ENCODE peak calls at places on chromosomes 16 and 17, in eight cellular contexts. V is CD4-positive, alpha-beta T cell; R is brain microvascular endothelial cell; J is A549; T is RWPE1; G is cardiac muscle cell; L is CD8-positive, alpha-beta memory T cell; B is colonic mucosa. D is an unnamed sample.

GRCh38 chr16:89123001-89123830 is 29.6 kb downstream of the ACSF3 start:
- DNase-seq in V (no peak), R (no peak), J (no peak), T (no peak), G (no peak), L (no peak), B (no peak), D (peak)

GRCh38 chr16:49019826-49020401 is 261.7 kb downstream of the CBLN1 start:
- DNase-seq in V (no peak), R (no peak), J (no peak), T (no peak), G (no peak), L (no peak), B (no peak), D (no peak)

GRCh38 chr17:75695830-75696271 is 25.4 kb upstream of the ITGB4 start:
- DNase-seq in V (no peak), R (no peak), J (no peak), T (no peak), G (no peak), L (no peak), B (peak), D (no peak)

GRCh38 chr17:28864991-28865849 is 10.4 kb downstream of the ERAL1 start:
- DNase-seq in V (no peak), R (no peak), J (no peak), T (no peak), G (peak), L (no peak), B (peak), D (no peak)

GRCh38 chr17:63984206-63984605 is 11.5 kb upstream of the SCN4A start:
- DNase-seq in V (no peak), R (no peak), J (no peak), T (no peak), G (peak), L (no peak), B (no peak), D (no peak)

GRCh38 chr16:77194295-77195231 is 3.6 kb downstream of the MON1B start:
- DNase-seq in V (no peak), R (no peak), J (no peak), T (no peak), G (no peak), L (no peak), B (no peak), D (no peak)

GRCh38 chr17:76075364-76076099 is 951 bp downstream of the GALR2 start:
- DNase-seq in V (no peak), R (no peak), J (peak), T (no peak), G (no peak), L (no peak), B (no peak), D (peak)

GRCh38 chr17:15122857-15123256 is 142.3 kb downstream of the PMP22 start:
- DNase-seq in V (no peak), R (no peak), J (no peak), T (no peak), G (no peak), L (no peak), B (no peak), D (no peak)

GRCh38 chr16:4505356-4506153 is 29.4 kb downstream of the HMOX2 start:
- DNase-seq in V (peak), R (no peak), J (no peak), T (no peak), G (no peak), L (peak), B (no peak), D (no peak)

GRCh38 chr17:50056217-50056960 is 479 bp downstream of the ITGA3 start:
- DNase-seq in V (peak), R (peak), J (no peak), T (no peak), G (peak), L (peak), B (peak), D (peak)

GRCh38 chr16:89242795-89243200 is 25.3 kb downstream of the ZNF778 start:
- DNase-seq in V (no peak), R (no peak), J (no peak), T (no peak), G (no peak), L (no peak), B (peak), D (no peak)

GRCh38 chr17:74407384-74407783 is 24.5 kb upstream of the GPRC5C start:
- DNase-seq in V (no peak), R (no peak), J (no peak), T (no peak), G (no peak), L (no peak), B (no peak), D (no peak)

DNA sequence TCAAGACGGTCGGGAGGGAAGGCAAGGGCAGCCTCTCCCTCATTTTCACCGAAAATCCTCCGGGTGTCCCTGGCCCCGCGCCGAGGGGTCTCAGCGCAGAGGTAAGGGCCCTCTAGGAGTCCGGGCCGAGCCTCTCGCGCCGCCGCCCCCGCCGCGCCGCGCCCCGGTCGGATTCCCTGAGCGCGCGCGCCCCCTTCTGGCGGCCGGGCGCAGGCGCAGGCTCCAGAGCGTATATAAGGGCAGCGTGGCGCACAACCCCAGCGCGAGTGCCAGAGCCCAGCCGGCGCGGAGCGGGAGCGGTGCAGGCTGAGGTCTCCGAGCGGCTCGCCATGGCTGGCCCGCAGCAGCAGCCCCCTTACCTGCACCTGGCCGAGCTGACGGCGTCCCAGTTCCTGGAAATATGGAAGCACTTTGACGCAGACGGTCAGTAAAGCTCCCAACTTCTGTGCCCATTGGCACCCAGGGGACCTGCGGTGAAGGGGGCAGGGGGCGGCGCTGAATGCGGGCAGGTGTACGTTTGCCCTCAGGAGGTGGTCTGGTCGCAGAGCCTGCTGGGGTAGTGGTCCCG is at the start of gene CALB2:
- DNase-seq in V (peak), R (peak), J (peak), T (peak), G (peak), L (peak), B (peak), D (peak)
- H3K27ac ChIP-seq in V (no peak), R (no peak), J (peak), T (no peak), G (no peak), L (no peak), B (no peak), D (no peak)

GRCh38 chr16:85649978-85650863 is 37.1 kb downstream of the GSE1 start:
- DNase-seq in V (no peak), R (no peak), J (no peak), T (no peak), G (no peak), L (no peak), B (no peak), D (no peak)

GRCh38 chr16:85650864-85651811 is 37.6 kb downstream of the GINS2 start:
- DNase-seq in V (no peak), R (no peak), J (no peak), T (no peak), G (peak), L (peak), B (no peak), D (no peak)

GRCh38 chr16:85652431-85653221 is 36.1 kb downstream of the GINS2 start:
- DNase-seq in V (no peak), R (peak), J (peak), T (no peak), G (peak), L (no peak), B (peak), D (no peak)

GRCh38 chr16:85653226-85653917 is 35.4 kb downstream of the GINS2 start:
- DNase-seq in V (no peak), R (no peak), J (no peak), T (no peak), G (no peak), L (no peak), B (no peak), D (no peak)

DNA sequence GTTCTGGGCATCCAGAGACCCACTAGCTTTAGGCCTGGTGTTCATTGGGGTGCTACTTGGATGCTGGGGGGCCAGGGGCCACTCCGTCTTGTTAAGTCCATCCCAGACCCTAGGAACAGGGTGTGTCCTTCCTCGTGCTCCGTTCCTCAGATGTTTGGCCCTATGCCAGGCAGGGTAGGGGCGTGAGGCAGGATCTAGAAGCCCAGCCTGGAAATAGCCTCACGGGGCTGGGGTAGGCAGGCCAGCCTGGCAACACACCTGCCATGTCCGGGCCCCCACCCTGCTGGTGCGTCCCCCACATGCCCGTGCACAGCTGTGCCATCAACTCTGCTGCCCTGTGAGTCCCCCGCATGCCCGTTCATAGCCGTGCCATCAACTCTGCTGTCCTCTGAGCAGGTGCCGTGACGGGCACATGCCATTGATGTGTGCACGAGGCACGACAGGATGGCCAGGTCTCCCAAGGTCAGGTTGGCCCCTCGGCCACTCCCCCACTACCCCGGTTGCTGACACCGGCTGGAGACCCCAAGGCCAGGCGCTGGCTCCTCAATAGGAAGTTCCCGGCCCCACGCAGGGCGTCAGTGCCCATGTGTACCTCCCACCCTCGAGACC is 36.8 kb downstream of the GINS2 start:
- DNase-seq in V (no peak), R (no peak), J (no peak), T (no peak), G (no peak), L (no peak), B (no peak), D (no peak)
- H3K27ac ChIP-seq in V (no peak), R (no peak), J (peak), T (peak), G (peak), L (no peak), B (no peak), D (no peak)

GRCh38 chr16:68275611-68276191 is 11.4 kb downstream of the SLC7A6 start:
- DNase-seq in V (peak), R (no peak), J (no peak), T (peak), G (no peak), L (peak), B (no peak), D (peak)
- H3K27ac ChIP-seq in V (peak), R (no peak), J (peak), T (peak), G (peak), L (no peak), B (no peak), D (no peak)

DNA sequence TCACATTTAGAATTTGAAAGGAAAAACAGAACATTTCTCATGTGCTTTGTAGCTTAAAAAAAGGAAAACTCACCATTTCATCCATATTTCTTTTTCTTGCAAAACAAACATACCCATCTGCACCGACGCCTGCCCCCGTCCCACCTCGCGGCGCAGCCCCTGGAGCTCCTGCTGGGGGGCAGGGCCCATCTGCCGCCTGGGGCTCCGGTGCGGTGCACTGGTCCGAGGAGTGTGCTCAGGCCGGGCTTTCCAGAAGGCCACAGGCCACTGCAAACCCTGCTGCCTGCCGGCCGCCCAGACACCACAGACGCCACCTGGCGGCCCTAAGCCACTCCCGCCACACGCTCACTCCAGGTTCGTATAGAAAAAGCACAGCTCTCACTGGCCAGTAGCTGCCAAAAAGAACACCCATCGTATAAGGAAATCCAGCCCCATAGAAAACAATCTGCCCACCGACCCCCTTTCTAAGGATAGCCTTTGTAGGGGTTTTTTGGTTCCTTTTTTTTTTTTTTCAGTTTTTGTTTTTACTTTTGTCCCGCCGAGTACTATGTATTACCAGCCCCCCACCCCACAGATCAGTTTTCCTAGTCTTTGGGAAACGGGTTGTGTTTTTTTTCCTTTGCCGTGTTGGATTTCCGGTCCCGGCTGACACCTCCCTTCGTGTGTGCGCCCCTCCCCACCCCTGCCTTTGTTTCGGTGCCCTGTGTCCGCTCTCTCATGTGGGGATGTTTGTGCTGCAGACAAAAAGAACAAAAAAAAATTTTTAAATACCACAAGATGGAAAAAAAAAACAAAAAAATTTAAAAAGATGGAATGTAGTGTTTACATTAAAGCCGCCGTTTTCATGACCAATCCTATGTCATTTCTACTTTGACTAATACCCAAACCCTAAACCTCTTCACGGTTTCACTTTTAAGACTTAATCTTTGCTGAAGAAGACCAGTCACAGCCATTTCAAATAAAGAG is 68.8 kb downstream of the AMFR start:
- DNase-seq in V (peak), R (peak), J (peak), T (peak), G (peak), L (peak), B (peak), D (peak)
- H3K27ac ChIP-seq in V (no peak), R (peak), J (peak), T (peak), G (no peak), L (peak), B (no peak), D (peak)

GRCh38 chr17:51456942-51457341 is 196.6 kb downstream of the UTP18 start:
- DNase-seq in V (no peak), R (no peak), J (no peak), T (no peak), G (no peak), L (no peak), B (no peak), D (no peak)

GRCh38 chr17:51455931-51456330 is 195.6 kb downstream of the UTP18 start:
- DNase-seq in V (no peak), R (no peak), J (no peak), T (no peak), G (no peak), L (no peak), B (no peak), D (no peak)

GRCh38 chr17:51455211-51455610 is 194.9 kb downstream of the UTP18 start:
- DNase-seq in V (no peak), R (no peak), J (no peak), T (no peak), G (no peak), L (no peak), B (no peak), D (no peak)

GRCh38 chr17:51454456-51454978 is 194.2 kb downstream of the UTP18 start:
- DNase-seq in V (no peak), R (no peak), J (no peak), T (no peak), G (no peak), L (no peak), B (no peak), D (no peak)
- H3K27ac ChIP-seq in V (no peak), R (no peak), J (no peak), T (no peak), G (no peak), L (no peak), B (no peak), D (no peak)

GRCh38 chr16:53995378-53995777 is 291.2 kb downstream of the IRX3 start:
- DNase-seq in V (no peak), R (no peak), J (no peak), T (no peak), G (no peak), L (no peak), B (no peak), D (no peak)
- H3K27ac ChIP-seq in V (no peak), R (no peak), J (no peak), T (no peak), G (no peak), L (no peak), B (no peak), D (no peak)

GRCh38 chr16:28205974-28206373 is 5.8 kb downstream of the XPO6 start:
- DNase-seq in V (no peak), R (no peak), J (no peak), T (no peak), G (no peak), L (no peak), B (no peak), D (no peak)

GRCh38 chr16:28204622-28205021 is 7.1 kb downstream of the XPO6 start:
- DNase-seq in V (no peak), R (no peak), J (no peak), T (no peak), G (no peak), L (no peak), B (no peak), D (no peak)

GRCh38 chr16:28205117-28205899 is 6.5 kb downstream of the XPO6 start:
- DNase-seq in V (no peak), R (no peak), J (no peak), T (no peak), G (no peak), L (no peak), B (no peak), D (no peak)

GRCh38 chr16:28202147-28202746 is 9.5 kb downstream of the XPO6 start:
- DNase-seq in V (no peak), R (no peak), J (no peak), T (no peak), G (no peak), L (no peak), B (no peak), D (no peak)

GRCh38 chr16:28204211-28204610 is 7.6 kb downstream of the XPO6 start:
- DNase-seq in V (no peak), R (no peak), J (no peak), T (no peak), G (no peak), L (no peak), B (no peak), D (no peak)
- H3K27ac ChIP-seq in V (no peak), R (no peak), J (no peak), T (peak), G (no peak), L (no peak), B (no peak), D (no peak)

GRCh38 chr16:55503726-55504553 is 4.9 kb upstream of the LPCAT2 start:
- DNase-seq in V (no peak), R (no peak), J (no peak), T (no peak), G (no peak), L (no peak), B (no peak), D (no peak)
- H3K27ac ChIP-seq in V (no peak), R (no peak), J (no peak), T (peak), G (peak), L (no peak), B (no peak), D (no peak)

DNA sequence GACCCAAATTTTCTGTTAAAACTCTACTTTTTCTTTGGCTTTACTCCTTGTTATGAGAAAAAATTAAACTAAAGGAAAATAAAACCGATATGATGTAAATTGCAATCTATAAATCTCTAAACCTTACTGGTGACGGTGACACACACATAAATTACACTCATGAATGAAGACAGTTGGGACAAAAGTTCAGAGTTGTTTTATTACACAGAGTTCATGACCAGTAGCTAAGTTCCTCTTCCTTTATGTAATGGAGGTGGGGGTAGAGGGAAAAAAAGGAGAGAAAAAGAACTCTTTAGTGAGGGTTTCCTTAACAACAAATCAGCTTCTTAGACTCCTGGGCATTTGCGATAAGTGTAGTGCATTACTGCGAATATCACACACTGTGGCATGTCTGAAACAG is 220.7 kb downstream of the KCNJ2 start:
- DNase-seq in V (no peak), R (no peak), J (no peak), T (no peak), G (no peak), L (no peak), B (no peak), D (no peak)
- H3K27ac ChIP-seq in V (no peak), R (no peak), J (no peak), T (no peak), G (no peak), L (no peak), B (no peak), D (no peak)